ENCODE peak calls at places on chromosomes 3 and 15, in ten cellular contexts. One of them, this sample, is unnamed.

GRCh38 chr15:69451951-69452701 is 492 bp upstream of the RPLP1 start:
- DNase-seq in H1: no peak
- DNase-seq in tibial nerve: peak; percentile 17
- DNase-seq in transverse colon: no peak
- DNase-seq in Peyer's patch: no peak
- DNase-seq in K562: peak; percentile 44
- DNase-seq in breast epithelium: no peak
- DNase-seq in heart left ventricle: peak; percentile 43
- DNase-seq in uterus: no peak
- DNase-seq in stomach: no peak
- DNase-seq in this sample: no peak

GRCh38 chr15:81869161-81869928 is 176.5 kb downstream of the MEX3B start:
- DNase-seq in breast epithelium: no peak
- DNase-seq in H1: no peak
- DNase-seq in transverse colon: no peak
- DNase-seq in tibial nerve: no peak
- DNase-seq in heart left ventricle: no peak
- DNase-seq in K562: no peak
- DNase-seq in Peyer's patch: no peak
- DNase-seq in uterus: no peak
- DNase-seq in stomach: no peak
- DNase-seq in this sample: no peak

GRCh38 chr3:159025733-159026132 is 223.9 kb downstream of the MFSD1 start:
- DNase-seq in K562: no peak
- DNase-seq in uterus: no peak
- DNase-seq in heart left ventricle: no peak
- DNase-seq in stomach: no peak
- DNase-seq in breast epithelium: no peak
- DNase-seq in transverse colon: no peak
- DNase-seq in Peyer's patch: no peak
- DNase-seq in tibial nerve: no peak
- DNase-seq in H1: no peak
- DNase-seq in this sample: no peak

GRCh38 chr15:50879016-50879415 is 29.5 kb upstream of the AP4E1 start:
- DNase-seq in H1: no peak
- DNase-seq in breast epithelium: no peak
- DNase-seq in uterus: no peak
- DNase-seq in tibial nerve: no peak
- DNase-seq in Peyer's patch: no peak
- DNase-seq in transverse colon: no peak
- DNase-seq in heart left ventricle: no peak
- DNase-seq in stomach: no peak
- DNase-seq in K562: no peak
- DNase-seq in this sample: no peak

GRCh38 chr3:131009698-131010097 is 16.9 kb downstream of the ASTE1 start:
- DNase-seq in heart left ventricle: no peak
- DNase-seq in H1: no peak
- DNase-seq in stomach: no peak
- DNase-seq in tibial nerve: no peak
- DNase-seq in Peyer's patch: no peak
- DNase-seq in K562: no peak
- DNase-seq in breast epithelium: no peak
- DNase-seq in uterus: no peak
- DNase-seq in transverse colon: no peak
- DNase-seq in this sample: no peak

GRCh38 chr3:38117748-38118420 is 19.0 kb downstream of the ACAA1 start:
- DNase-seq in K562: peak; percentile 85
- DNase-seq in transverse colon: peak; percentile 76
- DNase-seq in Peyer's patch: peak; percentile 88
- DNase-seq in stomach: peak; percentile 73
- DNase-seq in breast epithelium: peak; percentile 30
- DNase-seq in uterus: peak; percentile 34
- DNase-seq in tibial nerve: peak; percentile 74
- DNase-seq in heart left ventricle: peak; percentile 69
- DNase-seq in H1: peak; percentile 87
- DNase-seq in this sample: peak; percentile 58

GRCh38 chr3:184656991-184657669 is 54.7 kb downstream of the MAGEF1 start:
- DNase-seq in stomach: no peak
- DNase-seq in transverse colon: no peak
- DNase-seq in H1: no peak
- DNase-seq in heart left ventricle: no peak
- DNase-seq in uterus: no peak
- DNase-seq in Peyer's patch: no peak
- DNase-seq in tibial nerve: no peak
- DNase-seq in K562: no peak
- DNase-seq in breast epithelium: peak; percentile 53
- DNase-seq in this sample: no peak

GRCh38 chr3:42185044-42185443 is 80.9 kb downstream of the CCK start:
- DNase-seq in Peyer's patch: peak; percentile 55
- DNase-seq in stomach: peak; percentile 67
- DNase-seq in transverse colon: peak; percentile 26
- DNase-seq in heart left ventricle: no peak
- DNase-seq in uterus: no peak
- DNase-seq in tibial nerve: no peak
- DNase-seq in H1: no peak
- DNase-seq in K562: no peak
- DNase-seq in breast epithelium: no peak
- DNase-seq in this sample: no peak

GRCh38 chr3:176873261-176873660 is 324.0 kb downstream of the TBL1XR1 start:
- DNase-seq in K562: no peak
- DNase-seq in tibial nerve: no peak
- DNase-seq in breast epithelium: no peak
- DNase-seq in Peyer's patch: no peak
- DNase-seq in uterus: no peak
- DNase-seq in heart left ventricle: no peak
- DNase-seq in transverse colon: no peak
- DNase-seq in H1: no peak
- DNase-seq in stomach: no peak
- DNase-seq in this sample: no peak

GRCh38 chr3:49371946-49372345 is 13.8 kb upstream of the GPX1 start:
- DNase-seq in tibial nerve: no peak
- DNase-seq in uterus: no peak
- DNase-seq in transverse colon: no peak
- DNase-seq in K562: no peak
- DNase-seq in Peyer's patch: no peak
- DNase-seq in stomach: no peak
- DNase-seq in H1: no peak
- DNase-seq in heart left ventricle: no peak
- DNase-seq in breast epithelium: no peak
- DNase-seq in this sample: no peak
- H3K36me3 ChIP-seq in tibial nerve: peaks cover 10% of the 10 kb centered on the region
- H3K36me3 ChIP-seq in uterus: no peaks in the 10 kb centered on the region
- H3K36me3 ChIP-seq in transverse colon: peaks cover 33% of the 10 kb centered on the region
- H3K36me3 ChIP-seq in K562: peaks cover 64% of the 10 kb centered on the region
- H3K36me3 ChIP-seq in Peyer's patch: peaks cover 78% of the 10 kb centered on the region
- H3K36me3 ChIP-seq in stomach: peaks cover 85% of the 10 kb centered on the region
- H3K36me3 ChIP-seq in H1: peaks cover 53% of the 10 kb centered on the region
- H3K36me3 ChIP-seq in heart left ventricle: peaks cover 87% of the 10 kb centered on the region
- H3K36me3 ChIP-seq in breast epithelium: no peaks in the 10 kb centered on the region
- H3K36me3 ChIP-seq in this sample: peaks cover 70% of the 10 kb centered on the region

GRCh38 chr3:189325454-189325853 is 153.7 kb downstream of the TPRG1 start:
- DNase-seq in Peyer's patch: no peak
- DNase-seq in transverse colon: no peak
- DNase-seq in tibial nerve: no peak
- DNase-seq in K562: no peak
- DNase-seq in stomach: no peak
- DNase-seq in heart left ventricle: no peak
- DNase-seq in H1: no peak
- DNase-seq in breast epithelium: no peak
- DNase-seq in uterus: no peak
- DNase-seq in this sample: no peak
- H3K27ac ChIP-seq in Peyer's patch: no peak overlapping the region
- H3K27ac ChIP-seq in transverse colon: peak overlapping the region; percentile 88
- H3K27ac ChIP-seq in tibial nerve: no peak overlapping the region
- H3K27ac ChIP-seq in K562: no peak overlapping the region
- H3K27ac ChIP-seq in stomach: peak overlapping the region; percentile 56
- H3K27ac ChIP-seq in heart left ventricle: no peak overlapping the region
- H3K27ac ChIP-seq in H1: no peak overlapping the region
- H3K27ac ChIP-seq in breast epithelium: peak overlapping the region; percentile 45
- H3K27ac ChIP-seq in uterus: no peak overlapping the region
- H3K27ac ChIP-seq in this sample: no peak overlapping the region

GRCh38 chr15:75213768-75214221 is 12.1 kb downstream of the C15orf39 start:
- DNase-seq in transverse colon: no peak
- DNase-seq in K562: peak; percentile 32
- DNase-seq in Peyer's patch: no peak
- DNase-seq in tibial nerve: no peak
- DNase-seq in uterus: no peak
- DNase-seq in stomach: no peak
- DNase-seq in heart left ventricle: no peak
- DNase-seq in breast epithelium: no peak
- DNase-seq in H1: peak; percentile 50
- DNase-seq in this sample: no peak

GRCh38 chr15:75211436-75212199 is 9.9 kb downstream of the C15orf39 start:
- DNase-seq in tibial nerve: no peak
- DNase-seq in heart left ventricle: no peak
- DNase-seq in H1: no peak
- DNase-seq in K562: no peak
- DNase-seq in uterus: no peak
- DNase-seq in Peyer's patch: no peak
- DNase-seq in stomach: no peak
- DNase-seq in transverse colon: no peak
- DNase-seq in breast epithelium: no peak
- DNase-seq in this sample: no peak

GRCh38 chr15:75210867-75211266 is 9.2 kb downstream of the C15orf39 start:
- DNase-seq in Peyer's patch: no peak
- DNase-seq in heart left ventricle: no peak
- DNase-seq in transverse colon: no peak
- DNase-seq in stomach: no peak
- DNase-seq in H1: no peak
- DNase-seq in breast epithelium: no peak
- DNase-seq in tibial nerve: no peak
- DNase-seq in uterus: no peak
- DNase-seq in K562: no peak
- DNase-seq in this sample: no peak

GRCh38 chr15:75213212-75213767 is 11.6 kb downstream of the C15orf39 start:
- DNase-seq in uterus: no peak
- DNase-seq in tibial nerve: no peak
- DNase-seq in heart left ventricle: no peak
- DNase-seq in Peyer's patch: no peak
- DNase-seq in stomach: no peak
- DNase-seq in transverse colon: no peak
- DNase-seq in breast epithelium: no peak
- DNase-seq in K562: no peak
- DNase-seq in H1: no peak
- DNase-seq in this sample: no peak

DNA sequence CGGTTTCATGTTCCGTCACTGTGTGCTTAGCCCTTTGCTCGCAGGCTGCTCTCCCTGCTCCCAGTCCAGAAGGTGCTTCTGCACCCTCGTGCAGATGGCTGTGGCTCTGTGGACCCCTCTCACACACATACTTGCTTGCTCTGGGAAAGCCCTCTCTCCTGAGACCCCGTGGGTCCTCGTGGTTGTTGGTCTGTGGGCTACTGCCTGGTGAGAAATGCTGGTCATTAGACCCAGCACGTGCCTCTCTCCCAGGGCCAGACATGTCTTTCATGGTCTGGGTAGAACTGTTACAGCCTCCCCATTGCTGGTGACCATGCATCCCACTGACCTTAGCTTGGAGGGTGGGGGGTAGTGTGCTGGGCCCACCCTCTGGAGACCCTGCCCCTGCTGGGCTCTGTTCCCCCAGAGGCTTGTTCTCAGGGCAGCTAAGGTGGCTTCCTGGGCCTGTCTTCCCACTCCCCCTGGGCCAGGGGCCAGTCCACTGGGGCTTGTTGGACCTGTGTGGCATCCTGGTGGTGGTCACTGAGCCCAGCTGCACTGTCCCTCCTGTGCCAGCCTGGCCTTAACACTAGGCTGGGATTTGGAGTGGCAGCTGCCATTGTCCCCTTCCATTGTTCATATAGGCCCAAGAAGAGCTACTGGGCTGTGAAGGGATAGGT is 10.6 kb downstream of the C15orf39 start:
- DNase-seq in heart left ventricle: no peak
- DNase-seq in transverse colon: no peak
- DNase-seq in H1: no peak
- DNase-seq in Peyer's patch: no peak
- DNase-seq in K562: no peak
- DNase-seq in uterus: no peak
- DNase-seq in stomach: no peak
- DNase-seq in breast epithelium: no peak
- DNase-seq in tibial nerve: no peak
- DNase-seq in this sample: no peak
- TF ChIP-seq POLR2A in heart left ventricle: no peak
- TF ChIP-seq POLR2A in transverse colon: no peak
- TF ChIP-seq POLR2A in H1: no peak
- TF ChIP-seq POLR2A in Peyer's patch: no peak
- TF ChIP-seq POLR2A in K562: no peak
- TF ChIP-seq POLR2A in uterus: no peak
- TF ChIP-seq POLR2A in stomach: no peak
- TF ChIP-seq POLR2A in breast epithelium: no peak
- TF ChIP-seq POLR2A in tibial nerve: no peak
- TF ChIP-seq POLR2A in this sample: no peak

GRCh38 chr15:30962079-30962478 is 29.3 kb downstream of the MTMR10 start:
- DNase-seq in K562: no peak
- DNase-seq in transverse colon: no peak
- DNase-seq in tibial nerve: no peak
- DNase-seq in breast epithelium: no peak
- DNase-seq in H1: no peak
- DNase-seq in Peyer's patch: no peak
- DNase-seq in stomach: no peak
- DNase-seq in heart left ventricle: no peak
- DNase-seq in uterus: no peak
- DNase-seq in this sample: no peak
- H3K36me3 ChIP-seq in K562: peaks cover 16% of the 10 kb centered on the region
- H3K36me3 ChIP-seq in transverse colon: peaks cover 23% of the 10 kb centered on the region
- H3K36me3 ChIP-seq in tibial nerve: peaks cover 11% of the 10 kb centered on the region
- H3K36me3 ChIP-seq in breast epithelium: no peaks in the 10 kb centered on the region
- H3K36me3 ChIP-seq in H1: peaks cover 11% of the 10 kb centered on the region
- H3K36me3 ChIP-seq in Peyer's patch: peaks cover 87% of the 10 kb centered on the region
- H3K36me3 ChIP-seq in stomach: peaks cover 99% of the 10 kb centered on the region
- H3K36me3 ChIP-seq in heart left ventricle: peaks cover 76% of the 10 kb centered on the region
- H3K36me3 ChIP-seq in uterus: no peaks in the 10 kb centered on the region
- H3K36me3 ChIP-seq in this sample: no peaks in the 10 kb centered on the region